ENCODE peak calls at places on chromosomes 4 and X, in seven cellular contexts. One of them, this sample, is unnamed.

GRCh38 chr4:101954975-101955678 is 164.6 kb downstream of the BANK1 start:
- DNase-seq in activated CD4-positive, alpha-beta T cell treated with anti-CD3 and anti-CD28 coated beads, Interleukin-2, amount 50 U/mL, for 1 hour: no peak
- DNase-seq in progenitor cell of endocrine pancreas: no peak
- DNase-seq in NCI-H2081: no peak
- DNase-seq in uterus: no peak
- DNase-seq in suprapubic skin: no peak
- DNase-seq in T-helper 2 cell: no peak
- DNase-seq in this sample: no peak

GRCh38 chr4:128757712-128758111 is 51.8 kb upstream of the JADE1 start:
- DNase-seq in T-helper 2 cell: no peak
- DNase-seq in progenitor cell of endocrine pancreas: no peak
- DNase-seq in uterus: no peak
- DNase-seq in activated CD4-positive, alpha-beta T cell treated with anti-CD3 and anti-CD28 coated beads, Interleukin-2, amount 50 U/mL, for 1 hour: no peak
- DNase-seq in NCI-H2081: no peak
- DNase-seq in suprapubic skin: no peak
- DNase-seq in this sample: no peak

GRCh38 chr4:76984788-76985211 is 35.2 kb downstream of the SEPTIN11 start:
- DNase-seq in suprapubic skin: peak
- DNase-seq in uterus: peak
- DNase-seq in NCI-H2081: no peak
- DNase-seq in activated CD4-positive, alpha-beta T cell treated with anti-CD3 and anti-CD28 coated beads, Interleukin-2, amount 50 U/mL, for 1 hour: no peak
- DNase-seq in progenitor cell of endocrine pancreas: no peak
- DNase-seq in T-helper 2 cell: no peak
- DNase-seq in this sample: no peak

GRCh38 chrX:148337873-148338272 is 162.5 kb upstream of the AFF2 start:
- DNase-seq in NCI-H2081: no peak
- DNase-seq in T-helper 2 cell: no peak
- DNase-seq in suprapubic skin: no peak
- DNase-seq in activated CD4-positive, alpha-beta T cell treated with anti-CD3 and anti-CD28 coated beads, Interleukin-2, amount 50 U/mL, for 1 hour: no peak
- DNase-seq in uterus: no peak
- DNase-seq in progenitor cell of endocrine pancreas: no peak
- DNase-seq in this sample: no peak

GRCh38 chr4:101244349-101244748 is 103.0 kb downstream of the PPP3CA start:
- DNase-seq in NCI-H2081: peak
- DNase-seq in uterus: no peak
- DNase-seq in T-helper 2 cell: no peak
- DNase-seq in activated CD4-positive, alpha-beta T cell treated with anti-CD3 and anti-CD28 coated beads, Interleukin-2, amount 50 U/mL, for 1 hour: no peak
- DNase-seq in progenitor cell of endocrine pancreas: no peak
- DNase-seq in suprapubic skin: no peak
- DNase-seq in this sample: no peak

GRCh38 chrX:5113128-5113527 is 1115.5 kb downstream of the NLGN4X start:
- DNase-seq in NCI-H2081: peak
- DNase-seq in activated CD4-positive, alpha-beta T cell treated with anti-CD3 and anti-CD28 coated beads, Interleukin-2, amount 50 U/mL, for 1 hour: no peak
- DNase-seq in progenitor cell of endocrine pancreas: no peak
- DNase-seq in suprapubic skin: no peak
- DNase-seq in T-helper 2 cell: no peak
- DNase-seq in uterus: no peak
- DNase-seq in this sample: no peak

GRCh38 chr4:171017596-171017995 is 795.6 kb upstream of the GALNTL6 start:
- DNase-seq in NCI-H2081: no peak
- DNase-seq in progenitor cell of endocrine pancreas: no peak
- DNase-seq in activated CD4-positive, alpha-beta T cell treated with anti-CD3 and anti-CD28 coated beads, Interleukin-2, amount 50 U/mL, for 1 hour: no peak
- DNase-seq in T-helper 2 cell: no peak
- DNase-seq in uterus: no peak
- DNase-seq in suprapubic skin: no peak
- DNase-seq in this sample: no peak

GRCh38 chr4:156594619-156595018 is 377.0 kb downstream of the PDGFC start:
- DNase-seq in activated CD4-positive, alpha-beta T cell treated with anti-CD3 and anti-CD28 coated beads, Interleukin-2, amount 50 U/mL, for 1 hour: no peak
- DNase-seq in progenitor cell of endocrine pancreas: no peak
- DNase-seq in NCI-H2081: no peak
- DNase-seq in suprapubic skin: peak
- DNase-seq in uterus: peak
- DNase-seq in T-helper 2 cell: no peak
- DNase-seq in this sample: no peak

GRCh38 chrX:38275615-38276014 is 51.7 kb downstream of the RPGR start:
- DNase-seq in NCI-H2081: no peak
- DNase-seq in suprapubic skin: no peak
- DNase-seq in progenitor cell of endocrine pancreas: no peak
- DNase-seq in uterus: no peak
- DNase-seq in T-helper 2 cell: no peak
- DNase-seq in activated CD4-positive, alpha-beta T cell treated with anti-CD3 and anti-CD28 coated beads, Interleukin-2, amount 50 U/mL, for 1 hour: no peak
- DNase-seq in this sample: no peak

GRCh38 chrX:129992181-129992580 is 9.7 kb downstream of the BCORL1 start:
- DNase-seq in NCI-H2081: no peak
- DNase-seq in progenitor cell of endocrine pancreas: no peak
- DNase-seq in suprapubic skin: no peak
- DNase-seq in activated CD4-positive, alpha-beta T cell treated with anti-CD3 and anti-CD28 coated beads, Interleukin-2, amount 50 U/mL, for 1 hour: no peak
- DNase-seq in uterus: no peak
- DNase-seq in T-helper 2 cell: no peak
- DNase-seq in this sample: no peak

GRCh38 chr4:184237612-184238011 is 19.9 kb upstream of the ENPP6 start:
- DNase-seq in uterus: no peak
- DNase-seq in progenitor cell of endocrine pancreas: no peak
- DNase-seq in suprapubic skin: no peak
- DNase-seq in T-helper 2 cell: no peak
- DNase-seq in activated CD4-positive, alpha-beta T cell treated with anti-CD3 and anti-CD28 coated beads, Interleukin-2, amount 50 U/mL, for 1 hour: no peak
- DNase-seq in NCI-H2081: no peak
- DNase-seq in this sample: no peak

GRCh38 chr4:183165371-183165770 is 66.3 kb downstream of the WWC2 start:
- DNase-seq in suprapubic skin: no peak
- DNase-seq in uterus: no peak
- DNase-seq in activated CD4-positive, alpha-beta T cell treated with anti-CD3 and anti-CD28 coated beads, Interleukin-2, amount 50 U/mL, for 1 hour: no peak
- DNase-seq in progenitor cell of endocrine pancreas: no peak
- DNase-seq in NCI-H2081: no peak
- DNase-seq in T-helper 2 cell: no peak
- DNase-seq in this sample: no peak

GRCh38 chrX:1440506-1440905 is 12.2 kb downstream of the ASMTL start:
- DNase-seq in activated CD4-positive, alpha-beta T cell treated with anti-CD3 and anti-CD28 coated beads, Interleukin-2, amount 50 U/mL, for 1 hour: no peak
- DNase-seq in T-helper 2 cell: no peak
- DNase-seq in suprapubic skin: peak
- DNase-seq in progenitor cell of endocrine pancreas: no peak
- DNase-seq in uterus: no peak
- DNase-seq in NCI-H2081: no peak
- DNase-seq in this sample: no peak

GRCh38 chr4:184740965-184741364 is 7.1 kb upstream of the CENPU start:
- DNase-seq in suprapubic skin: no peak
- DNase-seq in uterus: no peak
- DNase-seq in T-helper 2 cell: no peak
- DNase-seq in progenitor cell of endocrine pancreas: no peak
- DNase-seq in activated CD4-positive, alpha-beta T cell treated with anti-CD3 and anti-CD28 coated beads, Interleukin-2, amount 50 U/mL, for 1 hour: no peak
- DNase-seq in NCI-H2081: no peak
- DNase-seq in this sample: no peak

GRCh38 chr4:1674682-1675081 is 9.4 kb downstream of the FAM53A start:
- DNase-seq in activated CD4-positive, alpha-beta T cell treated with anti-CD3 and anti-CD28 coated beads, Interleukin-2, amount 50 U/mL, for 1 hour: no peak
- DNase-seq in uterus: no peak
- DNase-seq in suprapubic skin: no peak
- DNase-seq in T-helper 2 cell: no peak
- DNase-seq in progenitor cell of endocrine pancreas: no peak
- DNase-seq in NCI-H2081: no peak
- DNase-seq in this sample: no peak

GRCh38 chr4:76665139-76665538 is 230.1 kb downstream of the SHROOM3 start:
- DNase-seq in T-helper 2 cell: no peak
- DNase-seq in progenitor cell of endocrine pancreas: no peak
- DNase-seq in uterus: no peak
- DNase-seq in NCI-H2081: no peak
- DNase-seq in suprapubic skin: no peak
- DNase-seq in activated CD4-positive, alpha-beta T cell treated with anti-CD3 and anti-CD28 coated beads, Interleukin-2, amount 50 U/mL, for 1 hour: no peak
- DNase-seq in this sample: no peak

GRCh38 chr4:7431696-7432530 is 2.8 kb downstream of the PSAPL1 start:
- DNase-seq in suprapubic skin: no peak
- DNase-seq in NCI-H2081: no peak
- DNase-seq in activated CD4-positive, alpha-beta T cell treated with anti-CD3 and anti-CD28 coated beads, Interleukin-2, amount 50 U/mL, for 1 hour: no peak
- DNase-seq in uterus: no peak
- DNase-seq in progenitor cell of endocrine pancreas: no peak
- DNase-seq in T-helper 2 cell: no peak
- DNase-seq in this sample: no peak

GRCh38 chr4:119118397-119118796 is 17.2 kb upstream of the MYOZ2 start:
- DNase-seq in progenitor cell of endocrine pancreas: no peak
- DNase-seq in suprapubic skin: no peak
- DNase-seq in T-helper 2 cell: no peak
- DNase-seq in uterus: no peak
- DNase-seq in NCI-H2081: no peak
- DNase-seq in activated CD4-positive, alpha-beta T cell treated with anti-CD3 and anti-CD28 coated beads, Interleukin-2, amount 50 U/mL, for 1 hour: no peak
- DNase-seq in this sample: no peak

GRCh38 chr4:125789018-125789417 is 474.3 kb downstream of the FAT4 start:
- DNase-seq in uterus: no peak
- DNase-seq in progenitor cell of endocrine pancreas: no peak
- DNase-seq in activated CD4-positive, alpha-beta T cell treated with anti-CD3 and anti-CD28 coated beads, Interleukin-2, amount 50 U/mL, for 1 hour: no peak
- DNase-seq in NCI-H2081: no peak
- DNase-seq in suprapubic skin: no peak
- DNase-seq in T-helper 2 cell: no peak
- DNase-seq in this sample: no peak